ENCODE peak calls at places on chromosomes 2 and 18, in five cellular contexts. J, W, K, U and Y are unnamed samples.

GRCh38 chr18:9711361-9712129 is 3.4 kb downstream of the RAB31 start:
- DNase-seq in J (no peak), W (peak), K (peak), U (no peak), Y (no peak)

GRCh38 chr18:73577365-73577764 is 570.3 kb downstream of the FBXO15 start:
- DNase-seq in J (peak), W (no peak), K (no peak), U (peak), Y (no peak)

GRCh38 chr2:230575640-230576324 is 136.9 kb upstream of the CAB39 start:
- DNase-seq in J (no peak), W (peak), K (no peak), U (no peak), Y (no peak)

GRCh38 chr2:63218800-63219511 is 168.3 kb downstream of the OTX1 start:
- DNase-seq in J (no peak), W (no peak), K (no peak), U (no peak), Y (no peak)

GRCh38 chr2:42089340-42089925 is 41.6 kb downstream of the PKDCC start:
- DNase-seq in J (peak), W (peak), K (peak), U (peak), Y (no peak)

GRCh38 chr2:54940723-54941122 is 109.5 kb downstream of the RTN4 start:
- DNase-seq in J (no peak), W (no peak), K (no peak), U (no peak), Y (no peak)

GRCh38 chr2:126644630-126645191 is 11.2 kb upstream of the GYPC start:
- DNase-seq in J (no peak), W (no peak), K (no peak), U (no peak), Y (no peak)

GRCh38 chr2:231455890-231456289 is 8.4 kb downstream of the NCL start:
- DNase-seq in J (no peak), W (no peak), K (no peak), U (no peak), Y (no peak)

GRCh38 chr2:216082388-216082733 is 642 bp downstream of the TMEM169 start:
- DNase-seq in J (no peak), W (peak), K (no peak), U (no peak), Y (no peak)

GRCh38 chr2:65647249-65647842 is 214.9 kb upstream of the SPRED2 start:
- DNase-seq in J (no peak), W (no peak), K (no peak), U (no peak), Y (no peak)

GRCh38 chr2:188665727-188666304 is 308.4 kb upstream of the COL3A1 start:
- DNase-seq in J (no peak), W (no peak), K (no peak), U (no peak), Y (no peak)

GRCh38 chr2:68368657-68369339 is 3.7 kb downstream of the PLEK start:
- DNase-seq in J (peak), W (no peak), K (no peak), U (peak), Y (no peak)

GRCh38 chr2:61855178-61855523 is 1.3 kb upstream of the FAM161A start:
- DNase-seq in J (peak), W (no peak), K (no peak), U (peak), Y (no peak)

GRCh38 chr2:134431837-134432437 is 178.1 kb downstream of the MGAT5 start:
- DNase-seq in J (peak), W (no peak), K (no peak), U (peak), Y (no peak)

GRCh38 chr2:131120815-131121317 is 15.7 kb downstream of the PLEKHB2 start:
- DNase-seq in J (no peak), W (no peak), K (no peak), U (no peak), Y (no peak)

GRCh38 chr18:50614838-50615237 is 55.0 kb downstream of the MAPK4 start:
- DNase-seq in J (no peak), W (no peak), K (no peak), U (no peak), Y (no peak)

GRCh38 chr2:201353116-201353515 is 4.0 kb downstream of the FLACC1 start:
- DNase-seq in J (no peak), W (no peak), K (no peak), U (no peak), Y (no peak)

GRCh38 chr2:10271946-10272345 is 30.8 kb upstream of the HPCAL1 start:
- DNase-seq in J (no peak), W (no peak), K (no peak), U (no peak), Y (no peak)

GRCh38 chr18:60826346-60826745 is 453.8 kb upstream of the MC4R start:
- DNase-seq in J (no peak), W (no peak), K (no peak), U (no peak), Y (no peak)

GRCh38 chr2:88492002-88492401 is 39.5 kb upstream of the FOXI3 start:
- DNase-seq in J (no peak), W (no peak), K (no peak), U (no peak), Y (no peak)

GRCh38 chr2:23206652-23207051 is 178.3 kb upstream of the KLHL29 start:
- DNase-seq in J (no peak), W (no peak), K (no peak), U (no peak), Y (no peak)

GRCh38 chr2:98175811-98176210 is 88.8 kb downstream of the VWA3B start:
- DNase-seq in J (no peak), W (peak), K (no peak), U (no peak), Y (no peak)

GRCh38 chr2:27290571-27290970 is 8.3 kb downstream of the TRIM54 start:
- DNase-seq in J (no peak), W (no peak), K (no peak), U (no peak), Y (no peak)

GRCh38 chr18:47149457-47150028 is 757 bp downstream of the HDHD2 start:
- DNase-seq in J (no peak), W (peak), K (no peak), U (peak), Y (no peak)

GRCh38 chr2:98772531-98772930 is 41.6 kb upstream of the MGAT4A start:
- DNase-seq in J (no peak), W (no peak), K (no peak), U (no peak), Y (no peak)

GRCh38 chr2:107932483-107932882 is 53.8 kb upstream of the SLC5A7 start:
- DNase-seq in J (peak), W (no peak), K (no peak), U (no peak), Y (no peak)

GRCh38 chr2:168490015-168490874 is 34.2 kb downstream of the CERS6 start:
- DNase-seq in J (peak), W (peak), K (no peak), U (peak), Y (no peak)

GRCh38 chr2:942775-943460 is 7.7 kb upstream of the SNTG2 start:
- DNase-seq in J (no peak), W (no peak), K (no peak), U (no peak), Y (no peak)

GRCh38 chr2:235773188-235773928 is 279.5 kb downstream of the AGAP1 start:
- DNase-seq in J (no peak), W (no peak), K (no peak), U (no peak), Y (no peak)

GRCh38 chr2:19902272-19902730 is 518 bp upstream of the TTC32 start:
- DNase-seq in J (no peak), W (no peak), K (no peak), U (peak), Y (no peak)

GRCh38 chr2:118834440-118834810 is 13.0 kb downstream of the EN1 start:
- DNase-seq in J (no peak), W (no peak), K (no peak), U (no peak), Y (no peak)

GRCh38 chr2:234333168-234334130 is 163.4 kb downstream of the ARL4C start:
- DNase-seq in J (no peak), W (no peak), K (no peak), U (no peak), Y (no peak)

GRCh38 chr18:44693030-44693784 is 12.5 kb downstream of the SETBP1 start:
- DNase-seq in J (peak), W (no peak), K (no peak), U (peak), Y (no peak)

GRCh38 chr18:37564796-37565137 is 831 bp downstream of the CELF4 start:
- DNase-seq in J (peak), W (peak), K (peak), U (peak), Y (no peak)

GRCh38 chr2:147382322-147382948 is 462.4 kb upstream of the ACVR2A start:
- DNase-seq in J (no peak), W (no peak), K (no peak), U (no peak), Y (no peak)

DNA sequence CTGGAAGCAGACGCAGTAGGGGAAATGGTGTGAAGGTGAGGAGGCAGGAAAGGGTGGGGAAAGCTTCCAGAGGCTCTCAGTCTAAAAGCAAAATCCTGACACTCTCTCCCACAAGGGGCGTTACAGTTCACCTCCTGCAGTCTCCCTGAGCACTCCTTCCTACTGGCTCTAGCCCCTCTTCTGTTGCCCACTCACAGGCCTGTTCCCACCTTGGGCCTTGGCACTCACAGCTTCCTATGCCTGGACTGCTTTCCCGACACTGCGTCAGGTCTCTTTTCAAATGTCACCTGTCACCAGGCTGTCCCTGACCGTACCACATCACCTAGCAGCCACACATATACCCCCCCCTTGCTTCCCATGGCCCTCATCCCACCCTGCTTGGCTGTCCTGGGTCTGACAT is 118.6 kb downstream of the ZNF532 start:
- DNase-seq in J (no peak), W (no peak), K (no peak), U (no peak), Y (no peak)
- TF ChIP-seq CTCF in J (no peak), W (no peak), K (no peak), U (no peak), Y (no peak)

GRCh38 chr2:218895758-218896500 is 15.3 kb downstream of the WNT10A start:
- DNase-seq in J (no peak), W (peak), K (no peak), U (no peak), Y (no peak)

GRCh38 chr2:218898109-218898878 is 17.6 kb downstream of the WNT10A start:
- DNase-seq in J (peak), W (peak), K (peak), U (peak), Y (no peak)

GRCh38 chr2:218897394-218898108 is 16.9 kb downstream of the WNT10A start:
- DNase-seq in J (no peak), W (no peak), K (no peak), U (no peak), Y (no peak)

GRCh38 chr2:218895326-218895725 is 14.7 kb downstream of the WNT10A start:
- DNase-seq in J (no peak), W (no peak), K (no peak), U (no peak), Y (no peak)

DNA sequence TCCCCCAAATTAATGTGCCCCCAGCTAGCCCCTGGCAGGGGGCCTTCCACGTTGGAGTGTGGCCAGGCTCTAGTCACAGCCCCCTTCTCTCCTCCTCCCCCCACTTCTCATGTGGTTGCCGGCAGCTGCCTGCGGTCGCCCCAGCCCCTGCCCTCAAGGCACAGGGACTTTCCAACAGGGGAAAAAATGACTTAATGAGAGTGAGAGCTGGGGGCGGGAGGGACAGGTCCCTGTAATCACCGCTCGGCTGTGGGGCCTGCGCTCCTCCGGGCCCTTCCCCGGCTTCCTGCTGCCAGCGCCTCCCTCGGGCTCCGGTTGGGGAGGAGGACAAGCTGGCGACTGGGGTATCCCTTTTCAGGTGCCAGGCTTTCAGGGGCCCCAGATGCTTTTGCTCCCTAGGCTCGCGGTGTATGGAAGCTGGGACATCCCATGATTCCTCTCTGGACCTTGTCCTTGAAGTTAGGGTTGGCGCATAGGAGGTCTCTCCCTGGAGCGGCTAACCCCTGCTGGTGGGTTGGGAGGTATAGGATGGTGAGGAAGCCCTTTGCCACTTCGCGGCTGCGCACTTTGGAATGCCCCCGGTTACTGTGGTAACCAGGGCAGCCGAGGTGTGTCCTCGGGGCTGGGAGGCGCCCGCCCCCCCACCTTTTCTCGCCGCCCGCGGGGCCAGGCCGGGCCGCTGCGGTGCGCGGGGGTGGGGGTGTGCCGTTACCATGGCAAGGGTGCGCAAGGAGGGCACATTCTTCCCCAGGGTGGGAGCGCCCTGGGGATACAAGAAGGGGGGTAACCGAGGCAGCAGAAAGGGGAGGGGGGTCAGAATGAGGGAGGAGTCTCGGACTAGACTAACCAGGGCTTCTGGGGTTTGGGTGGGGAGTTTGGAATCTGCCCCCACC is 16.1 kb downstream of the WNT10A start:
- DNase-seq in J (no peak), W (peak), K (no peak), U (no peak), Y (no peak)
- TF ChIP-seq CTCF in J (no peak), W (no peak), K (no peak), U (no peak), Y (no peak)

GRCh38 chr2:207724113-207724512 is 12.7 kb downstream of the CCNYL1 start:
- DNase-seq in J (no peak), W (no peak), K (no peak), U (no peak), Y (no peak)
- TF ChIP-seq CTCF in J (no peak), W (no peak), K (no peak), U (no peak), Y (no peak)

GRCh38 chr2:14511541-14511940 is 121.0 kb upstream of the LRATD1 start:
- DNase-seq in J (no peak), W (no peak), K (no peak), U (no peak), Y (no peak)
- TF ChIP-seq CTCF in J (no peak), W (no peak), K (no peak), U (no peak), Y (no peak)

GRCh38 chr18:66872277-66872676 is 268.4 kb upstream of the CDH19 start:
- DNase-seq in J (peak), W (no peak), K (no peak), U (peak), Y (no peak)
- TF ChIP-seq CTCF in J (no peak), W (no peak), K (no peak), U (no peak), Y (peak)

GRCh38 chr2:196130039-196130825 is 41.1 kb downstream of the STK17B start:
- DNase-seq in J (no peak), W (peak), K (no peak), U (no peak), Y (no peak)
- TF ChIP-seq CTCF in J (no peak), W (no peak), K (no peak), U (no peak), Y (no peak)

DNA sequence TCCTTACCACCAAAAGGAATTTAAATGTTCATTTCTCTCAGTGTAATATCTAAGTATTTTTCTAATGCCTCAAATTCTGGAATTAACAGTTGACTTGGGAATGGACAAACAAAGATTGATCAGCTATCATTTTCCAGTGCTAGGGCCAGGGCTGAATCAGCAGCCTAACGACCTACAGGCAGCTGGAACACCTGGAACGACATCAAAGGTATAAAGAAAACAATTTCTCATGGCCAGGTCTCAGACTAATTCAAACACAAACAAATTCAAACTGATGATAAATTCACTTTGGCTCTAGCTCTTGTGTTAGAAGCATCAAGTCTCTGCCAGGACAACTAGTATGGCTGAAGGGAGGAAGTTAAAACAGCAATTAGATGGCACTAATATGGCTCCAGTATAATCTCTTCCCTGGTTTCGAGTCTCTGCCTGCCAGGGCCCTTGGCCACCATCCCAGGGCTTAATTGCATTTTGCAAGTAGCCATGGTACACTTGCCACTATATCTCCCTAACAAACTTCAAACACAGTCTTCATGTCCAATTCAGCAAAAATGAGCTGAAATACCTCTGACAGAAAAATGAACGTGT is 70.2 kb upstream of the FSHR start:
- DNase-seq in J (no peak), W (no peak), K (no peak), U (no peak), Y (no peak)
- TF ChIP-seq CTCF in J (no peak), W (no peak), K (no peak), U (no peak), Y (no peak)